ENCODE peak calls at places on chromosomes 1 and 21, in five cellular contexts. D is body of pancreas, K is spleen, S is ovary, H is Caco-2. V is an unnamed sample.

GRCh38 chr1:52635321-52636089 is 2.5 kb downstream of the SHISAL2A start:
- DNase-seq in D (no peak), K (no peak), S (no peak), H (no peak), V (no peak)

GRCh38 chr1:234955107-234955731 is 173.4 kb downstream of the TOMM20 start:
- DNase-seq in D (peak; percentile 79), K (peak; percentile 87), S (peak; percentile 63), H (peak; percentile 82), V (peak; percentile 76)

GRCh38 chr1:208213786-208214185 is 30.4 kb downstream of the PLXNA2 start:
- DNase-seq in D (no peak), K (no peak), S (no peak), H (no peak), V (no peak)

GRCh38 chr21:44429894-44430293 is 25.4 kb upstream of the LRRC3 start:
- DNase-seq in D (no peak), K (no peak), S (no peak), H (no peak), V (no peak)

GRCh38 chr1:147673401-147673800 is 3.1 kb upstream of the ACP6 start:
- DNase-seq in D (no peak), K (no peak), S (no peak), H (no peak), V (no peak)

GRCh38 chr1:1841575-1841991 is 49.3 kb downstream of the GNB1 start:
- DNase-seq in D (no peak), K (no peak), S (no peak), H (no peak), V (no peak)

GRCh38 chr1:111483166-111483565 is 9.4 kb downstream of the C1orf162 start:
- DNase-seq in D (no peak), K (no peak), S (no peak), H (no peak), V (no peak)

GRCh38 chr1:26072305-26072704 is 4.9 kb upstream of the TRIM63 start:
- DNase-seq in D (peak; percentile 88), K (no peak), S (no peak), H (no peak), V (no peak)

GRCh38 chr1:87330201-87330953 is 1.7 kb downstream of the LMO4 start:
- DNase-seq in D (peak; percentile 30), K (peak; percentile 79), S (peak; percentile 33), H (no peak), V (peak; percentile 38)

GRCh38 chr21:41597227-41597626 is 89.3 kb upstream of the TMPRSS2 start:
- DNase-seq in D (no peak), K (no peak), S (no peak), H (no peak), V (no peak)

GRCh38 chr1:44947060-44947773 is 39.2 kb downstream of the EIF2B3 start:
- DNase-seq in D (peak; percentile 44), K (no peak), S (peak; percentile 33), H (no peak), V (peak; percentile 24)

GRCh38 chr1:155083865-155084721 is 5.5 kb downstream of the EFNA3 start:
- DNase-seq in D (peak; percentile 56), K (no peak), S (peak; percentile 67), H (no peak), V (no peak)

GRCh38 chr1:154329152-154329521 is 3.8 kb downstream of the ATP8B2 start:
- DNase-seq in D (no peak), K (no peak), S (no peak), H (no peak), V (no peak)

GRCh38 chr1:180311011-180311730 is 81.1 kb downstream of the LHX4 start:
- DNase-seq in D (no peak), K (no peak), S (no peak), H (peak; percentile 49), V (no peak)

GRCh38 chr1:155934933-155935590 is 849 bp upstream of the KHDC4 start:
- DNase-seq in D (no peak), K (no peak), S (no peak), H (no peak), V (no peak)

GRCh38 chr1:204188959-204189639 is 7.2 kb downstream of the KISS1 start:
- DNase-seq in D (no peak), K (peak; percentile 12), S (no peak), H (no peak), V (no peak)

GRCh38 chr1:42529724-42530161 is 66.7 kb downstream of the CCDC30 start:
- DNase-seq in D (no peak), K (no peak), S (no peak), H (no peak), V (no peak)

DNA sequence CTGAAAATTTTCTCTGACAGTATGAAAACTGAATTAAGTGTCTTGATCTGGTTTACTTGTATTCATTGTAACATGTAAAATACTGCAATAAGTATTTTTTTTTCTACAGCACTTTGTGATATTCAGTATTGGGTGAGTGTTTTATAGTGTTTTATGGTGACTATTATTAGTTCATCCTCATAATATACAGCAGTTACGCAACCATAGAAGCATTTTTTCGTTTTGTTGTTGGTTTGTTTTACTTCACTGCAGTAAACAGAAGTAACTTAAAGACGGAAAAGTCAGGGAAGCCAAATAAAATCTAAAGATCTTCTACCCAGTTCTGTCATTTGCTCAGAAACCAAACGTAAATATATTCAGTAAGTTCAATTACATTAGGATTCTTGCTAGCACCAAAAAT is 250.0 kb downstream of the TPR start:
- DNase-seq in D (no peak), K (no peak), S (no peak), H (no peak), V (no peak)
- H3K36me3 ChIP-seq in D (no peaks in the 10 kb centered on the region), K (no peaks in the 10 kb centered on the region), S (no peaks in the 10 kb centered on the region), H (no peaks in the 10 kb centered on the region), V (no peaks in the 10 kb centered on the region)

GRCh38 chr1:67570473-67571143 is 114.4 kb upstream of the GADD45A start:
- DNase-seq in D (peak; percentile 60), K (no peak), S (no peak), H (peak; percentile 71), V (no peak)
- TF ChIP-seq CTCF in D (no peak), K (no peak), S (no peak), H (no peak), V (no peak)

DNA sequence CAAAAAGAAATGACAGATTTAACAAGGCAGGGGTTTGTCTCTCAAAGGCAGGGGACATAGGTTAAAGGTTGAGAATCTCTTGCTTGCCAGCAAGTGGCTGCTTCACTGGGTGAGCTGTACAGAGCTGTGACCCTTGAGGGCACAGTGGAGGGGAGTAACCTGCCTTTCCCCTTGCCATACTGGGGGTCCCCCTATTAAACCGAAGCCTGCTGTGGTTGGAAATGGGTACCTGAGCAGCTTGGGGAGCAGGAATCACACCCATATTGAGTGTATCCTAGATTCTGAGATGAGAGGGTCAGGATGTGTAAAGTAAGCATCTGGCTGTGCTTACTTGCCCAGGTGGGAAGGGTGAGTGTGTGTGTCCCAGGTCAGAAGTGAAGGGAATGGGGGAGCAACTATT is 31.8 kb downstream of the WNT4 start:
- DNase-seq in D (no peak), K (no peak), S (no peak), H (no peak), V (no peak)
- H3K4me1 ChIP-seq in D (peaks cover 7% of the 10 kb centered on the region), K (peaks cover 43% of the 10 kb centered on the region), S (peaks cover 38% of the 10 kb centered on the region), H (no peaks in the 10 kb centered on the region), V (no peaks in the 10 kb centered on the region)

GRCh38 chr1:165907256-165907857 is 79.9 kb downstream of the UCK2 start:
- DNase-seq in D (no peak), K (no peak), S (no peak), H (no peak), V (no peak)
- H3K36me3 ChIP-seq in D (no peaks in the 10 kb centered on the region), K (peaks cover 75% of the 10 kb centered on the region), S (no peaks in the 10 kb centered on the region), H (peaks cover 5% of the 10 kb centered on the region), V (peaks cover 26% of the 10 kb centered on the region)

GRCh38 chr1:206923961-206924548 is 2.3 kb upstream of the FCMR start:
- DNase-seq in D (no peak), K (no peak), S (no peak), H (no peak), V (no peak)

GRCh38 chr1:206923009-206923960 is 1.5 kb upstream of the FCMR start:
- DNase-seq in D (peak; percentile 40), K (peak; percentile 95), S (no peak), H (no peak), V (no peak)

GRCh38 chr1:206926286-206926685 is 4.5 kb upstream of the FCMR start:
- DNase-seq in D (no peak), K (no peak), S (no peak), H (no peak), V (no peak)

GRCh38 chr1:206924549-206925115 is 2.9 kb upstream of the FCMR start:
- DNase-seq in D (no peak), K (peak; percentile 80), S (no peak), H (no peak), V (no peak)

GRCh38 chr1:206925116-206925736 is 3.5 kb upstream of the FCMR start:
- DNase-seq in D (peak; percentile 63), K (peak; percentile 91), S (no peak), H (peak; percentile 33), V (no peak)
- TF ChIP-seq CTCF in D (no peak), K (no peak), S (no peak), H (no peak), V (no peak)